ENCODE peak calls at places on chromosomes 6 and 20, in seven cellular contexts. F, A, L, E, D, V and G are unnamed samples. For H3K9me3, the result is how much of the 10 kb centered on the place peaks cover.

GRCh38 chr20:11783102-11783861 is 134.4 kb upstream of the BTBD3 start:
- DNase-seq in A (no peak), V (no peak), E (no peak), D (no peak), F (no peak), L (no peak), G (no peak)

GRCh38 chr20:8853805-8854338 is 215.0 kb upstream of the PLCB4 start:
- DNase-seq in D (peak), F (no peak), V (no peak), E (peak), L (peak), A (peak), G (peak)

GRCh38 chr20:1296922-1297321 is 30.8 kb downstream of the SNPH start:
- DNase-seq in F (no peak), D (no peak), V (no peak), L (no peak), E (no peak), A (no peak), G (no peak)

GRCh38 chr6:85436939-85437495 is 12.9 kb upstream of the NT5E start:
- DNase-seq in F (no peak), D (no peak), E (no peak), A (no peak), V (no peak), L (no peak), G (no peak)

GRCh38 chr6:78400076-78400475 is 467.3 kb upstream of the IRAK1BP1 start:
- DNase-seq in D (no peak), E (no peak), V (no peak), A (no peak), F (no peak), L (no peak), G (no peak)

GRCh38 chr6:7143161-7143974 is 35.6 kb downstream of the RREB1 start:
- DNase-seq in V (no peak), A (peak), D (peak), E (peak), L (no peak), F (no peak), G (no peak)

GRCh38 chr6:74199146-74199680 is 503.2 kb downstream of the CD109 start:
- DNase-seq in V (no peak), E (no peak), F (no peak), A (no peak), L (no peak), D (no peak), G (no peak)

GRCh38 chr20:45890997-45891983 is at the start of the genes CTSA and NEURL2:
- DNase-seq in V (peak), F (peak), L (peak), A (peak), E (peak), D (peak), G (peak)

GRCh38 chr6:98957440-98957839 is 9.7 kb upstream of the FBXL4 start:
- DNase-seq in L (no peak), V (no peak), D (peak), A (peak), E (no peak), F (no peak), G (peak)

GRCh38 chr6:157054531-157054979 is 268.8 kb downstream of the TMEM242 start:
- DNase-seq in D (no peak), L (no peak), A (no peak), V (no peak), E (no peak), F (no peak), G (peak)

GRCh38 chr6:115310156-115310555 is 750.5 kb downstream of the FRK start:
- DNase-seq in E (no peak), F (no peak), V (no peak), D (no peak), A (no peak), L (no peak), G (no peak)

GRCh38 chr6:68779366-68779765 is 144.3 kb downstream of the ADGRB3 start:
- DNase-seq in E (no peak), L (no peak), F (no peak), A (no peak), V (no peak), D (no peak), G (no peak)

DNA sequence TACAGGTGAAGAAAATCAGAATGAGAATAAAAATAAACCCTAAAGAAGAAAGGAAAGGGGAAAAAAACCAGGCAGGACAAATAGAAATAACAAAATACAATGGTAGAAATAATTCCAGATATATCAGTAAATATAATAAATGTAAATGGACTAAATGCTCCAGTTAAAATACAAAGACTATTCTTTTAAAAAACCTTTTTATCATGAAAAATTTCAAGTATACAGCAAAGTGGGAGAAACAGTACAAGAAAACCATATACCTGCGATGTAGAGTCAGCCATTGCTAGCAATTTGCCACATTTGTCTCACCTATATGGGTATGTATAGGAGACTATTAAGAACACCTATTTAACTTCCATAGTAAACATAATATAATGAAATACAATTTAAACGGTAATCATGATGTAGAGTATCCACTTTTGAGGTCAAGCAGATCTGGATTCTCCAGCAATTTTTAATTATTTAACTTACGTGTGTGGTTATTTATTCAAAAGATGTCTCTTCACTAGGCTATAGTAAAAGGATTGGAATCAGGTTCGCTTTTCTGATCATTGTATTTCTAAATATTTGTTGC is 914 bp upstream of the VAPB start:
- DNase-seq in F (no peak), L (no peak), V (no peak), D (no peak), A (no peak), E (no peak), G (no peak)
- H3K27ac ChIP-seq in F (no peak), L (no peak), V (no peak), D (no peak), A (no peak), E (no peak), G (no peak)

GRCh38 chr6:169989594-169989993 is 238.2 kb downstream of the ERMARD start:
- DNase-seq in V (no peak), L (no peak), A (no peak), E (no peak), F (no peak), D (no peak), G (no peak)
- H3K9me3 ChIP-seq in V (under half), L (under half), A (under half), E (under half), F (under half), D (under half), G (under half)

DNA sequence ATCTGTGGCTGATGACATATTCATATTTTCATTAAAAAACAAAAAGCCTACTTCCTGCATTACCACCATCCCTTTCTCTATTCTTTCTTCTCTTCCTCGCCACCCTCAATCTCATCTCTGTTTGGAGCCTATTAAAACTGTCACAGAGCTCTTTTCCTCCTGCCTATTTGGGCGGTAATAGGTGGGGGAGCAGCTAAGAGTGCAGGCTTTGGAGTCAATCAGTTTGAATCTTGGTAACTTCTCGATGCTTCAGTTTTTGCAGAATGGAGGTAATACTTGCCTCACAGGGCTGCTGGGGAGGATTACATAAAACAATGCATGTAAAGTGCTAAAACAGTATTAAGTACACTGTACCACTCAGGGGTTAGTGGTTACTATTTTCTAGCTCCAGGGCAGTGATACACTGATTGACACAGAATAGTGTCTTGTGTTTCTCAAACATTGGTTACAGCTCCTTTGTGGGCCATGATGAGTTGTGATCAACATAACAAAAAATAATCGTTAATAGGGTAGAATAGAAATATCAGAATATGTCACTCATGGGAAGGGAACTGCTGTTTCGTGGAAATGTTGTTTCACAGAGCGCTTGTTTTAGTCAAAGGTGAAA is 14.0 kb downstream of the GCLC start:
- DNase-seq in F (no peak), E (no peak), A (no peak), L (no peak), D (no peak), V (no peak), G (no peak)
- H3K27ac ChIP-seq in F (no peak), E (no peak), A (no peak), L (no peak), D (no peak), V (no peak), G (no peak)

GRCh38 chr20:55882922-55883321 is 122.4 kb downstream of the CBLN4 start:
- DNase-seq in A (no peak), F (no peak), D (no peak), V (peak), L (no peak), E (no peak), G (no peak)

GRCh38 chr20:55893031-55893430 is 112.3 kb downstream of the CBLN4 start:
- DNase-seq in L (no peak), A (peak), D (no peak), V (no peak), F (no peak), E (no peak), G (no peak)

GRCh38 chr20:55888655-55889054 is 116.7 kb downstream of the CBLN4 start:
- DNase-seq in A (no peak), E (no peak), F (no peak), V (no peak), L (no peak), D (no peak), G (no peak)
- H3K9me3 ChIP-seq in A (under half), E (under half), F (under half), V (under half), L (under half), D (under half), G (under half)

DNA sequence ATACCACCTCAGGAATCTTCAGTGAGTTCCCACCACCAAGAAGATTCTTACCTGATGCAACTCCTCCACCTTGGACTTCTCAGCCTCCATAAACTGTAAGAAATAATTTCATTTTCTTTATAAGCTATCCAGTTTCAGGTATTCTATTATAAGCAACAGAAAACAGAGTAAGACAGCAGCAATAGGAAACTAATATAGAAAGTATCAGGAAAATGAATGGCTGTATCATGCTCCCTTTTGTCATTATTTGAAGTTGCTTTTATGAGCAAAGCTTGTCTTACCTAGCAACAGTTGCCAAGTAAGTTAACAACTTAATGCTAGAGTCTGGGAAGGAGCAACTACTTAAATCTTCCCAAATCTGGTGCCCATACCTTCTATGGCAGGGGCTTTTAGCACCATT is at the start of gene C6orf163:
- DNase-seq in F (no peak), L (no peak), A (no peak), E (no peak), D (no peak), V (no peak), G (no peak)
- H3K27ac ChIP-seq in F (no peak), L (no peak), A (no peak), E (no peak), D (no peak), V (no peak), G (no peak)

GRCh38 chr6:143911028-143911427 is 46.8 kb downstream of the ZC2HC1B start:
- DNase-seq in E (no peak), D (no peak), V (no peak), F (no peak), L (no peak), A (no peak), G (no peak)

GRCh38 chr6:143912671-143913070 is 48.4 kb downstream of the ZC2HC1B start:
- DNase-seq in V (no peak), A (no peak), D (no peak), E (no peak), F (no peak), L (no peak), G (no peak)
- H3K9me3 ChIP-seq in V (under half), A (under half), D (under half), E (under half), F (under half), L (under half), G (under half)

DNA sequence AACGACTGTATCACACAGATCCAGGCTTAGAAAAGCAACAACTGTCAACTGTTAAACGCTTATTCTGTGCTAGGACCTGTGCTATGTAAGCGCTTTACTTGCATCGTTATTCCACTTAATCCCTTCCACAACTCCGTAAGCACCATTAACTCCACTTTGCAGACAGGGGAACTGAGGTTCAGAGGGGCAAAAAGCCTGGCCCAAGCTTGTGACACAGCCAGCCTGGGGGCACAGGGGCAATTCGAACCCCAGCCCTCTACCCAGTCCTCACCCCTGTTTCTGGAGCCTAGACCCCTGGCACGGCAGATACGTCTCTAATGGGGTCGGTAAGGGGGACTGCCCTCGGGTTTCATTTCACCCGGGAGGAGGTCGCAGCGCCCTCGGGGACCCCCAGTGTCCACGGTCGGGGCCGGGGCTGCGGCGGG is 428 bp downstream of the DSN1 start:
- DNase-seq in D (no peak), F (no peak), V (no peak), E (peak), L (no peak), A (peak), G (peak)
- H3K27ac ChIP-seq in D (peak), F (peak), V (peak), E (peak), L (peak), A (peak), G (peak)

GRCh38 chr6:40181367-40181766 is 247.1 kb upstream of the MOCS1 start:
- DNase-seq in A (no peak), E (no peak), L (no peak), V (no peak), F (no peak), D (no peak), G (no peak)
- H3K9me3 ChIP-seq in A (under half), E (under half), L (under half), V (under half), F (under half), D (under half), G (under half)